ENCODE peak calls at places on chromosome 6, in seven cellular contexts. I is Panc1, F is astrocyte of the cerebellum, Y is HFF-Myc, U is Peyer's patch, O is lung, V is kidney epithelial cell. C is an unnamed sample.

GRCh38 chr6:16130932-16131387 is 2.1 kb downstream of the MYLIP start:
- DNase-seq in I (no peak), F (peak), Y (no peak), U (peak), O (peak), V (peak), C (peak)

GRCh38 chr6:109672204-109672603 is 18.8 kb downstream of the AK9 start:
- DNase-seq in I (no peak), F (no peak), Y (no peak), U (no peak), O (no peak), V (no peak), C (peak)

GRCh38 chr6:154123567-154123966 is 84.5 kb downstream of the OPRM1 start:
- DNase-seq in I (no peak), F (no peak), Y (no peak), U (no peak), O (no peak), V (no peak), C (no peak)

GRCh38 chr6:56356431-56356830 is 109.1 kb upstream of the COL21A1 start:
- DNase-seq in I (no peak), F (no peak), Y (no peak), U (no peak), O (no peak), V (no peak), C (peak)

GRCh38 chr6:16488813-16489212 is 250.4 kb downstream of the GMPR start:
- DNase-seq in I (no peak), F (no peak), Y (no peak), U (no peak), O (no peak), V (no peak), C (no peak)

GRCh38 chr6:53172468-53172803 is 23.8 kb upstream of the GCM1 start:
- DNase-seq in I (no peak), F (no peak), Y (no peak), U (no peak), O (no peak), V (no peak), C (no peak)

GRCh38 chr6:81789303-81789702 is 36.8 kb upstream of the TENT5A start:
- DNase-seq in I (no peak), F (no peak), Y (no peak), U (no peak), O (no peak), V (no peak), C (no peak)

GRCh38 chr6:116685437-116685993 is 4.5 kb downstream of the KPNA5 start:
- DNase-seq in I (no peak), F (no peak), Y (no peak), U (no peak), O (no peak), V (no peak), C (no peak)

GRCh38 chr6:119226089-119226488 is 123.5 kb downstream of the MAN1A1 start:
- DNase-seq in I (no peak), F (no peak), Y (no peak), U (no peak), O (no peak), V (peak), C (no peak)

GRCh38 chr6:96626749-96627353 is 63.9 kb downstream of the FHL5 start:
- DNase-seq in I (no peak), F (peak), Y (peak), U (no peak), O (no peak), V (no peak), C (peak)

GRCh38 chr6:72622094-72622540 is 253 bp downstream of the KCNQ5 start:
- DNase-seq in I (no peak), F (no peak), Y (no peak), U (peak), O (no peak), V (no peak), C (peak)
- TF ChIP-seq CTCF in I (peak), F (peak), Y (no peak), U (peak), O (no peak), V (no peak), C (no peak)

GRCh38 chr6:44920952-44921491 is 407.1 kb upstream of the RUNX2 start:
- DNase-seq in I (no peak), F (no peak), Y (no peak), U (no peak), O (no peak), V (peak), C (peak)
- H3K4me3 ChIP-seq in I (no peak), F (no peak), Y (no peak), U (no peak), O (no peak), V (no peak), C (no peak)

GRCh38 chr6:170289971-170290305 is 940 bp downstream of the DLL1 start:
- DNase-seq in I (no peak), F (no peak), Y (no peak), U (peak), O (no peak), V (no peak), C (no peak)

GRCh38 chr6:170290306-170291128 is at the start of gene DLL1:
- DNase-seq in I (no peak), F (no peak), Y (no peak), U (peak), O (no peak), V (no peak), C (peak)

GRCh38 chr6:170292778-170293164 is 1.9 kb upstream of the DLL1 start:
- DNase-seq in I (no peak), F (no peak), Y (no peak), U (no peak), O (no peak), V (no peak), C (no peak)

GRCh38 chr6:170292111-170292777 is 1.4 kb upstream of the DLL1 start:
- DNase-seq in I (no peak), F (no peak), Y (no peak), U (peak), O (no peak), V (no peak), C (no peak)

GRCh38 chr6:170291271-170292110 is 613 bp upstream of the DLL1 start:
- DNase-seq in I (no peak), F (no peak), Y (no peak), U (peak), O (no peak), V (no peak), C (no peak)
- TF ChIP-seq CTCF in I (no peak), F (no peak), Y (no peak), U (no peak), O (no peak), V (no peak), C (no peak)

DNA sequence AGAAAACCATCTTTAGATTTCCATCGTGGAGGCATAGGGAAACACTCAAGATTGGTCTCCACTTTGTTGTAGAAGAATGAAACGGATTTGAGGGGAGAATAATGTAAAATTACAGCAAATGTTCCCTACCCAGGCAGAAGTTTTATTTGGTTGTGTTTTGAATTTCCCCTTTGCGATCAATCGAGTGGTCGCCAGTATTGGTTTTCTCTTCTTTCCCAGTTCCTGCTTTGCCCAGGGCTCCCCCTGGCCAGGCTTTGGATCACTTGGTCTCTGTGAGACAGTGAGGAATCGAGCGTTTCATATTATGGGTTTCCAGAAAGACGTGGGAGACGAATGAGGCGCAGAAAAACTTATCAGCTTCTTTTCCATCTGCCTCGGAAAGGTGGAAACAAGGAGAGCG is 7.3 kb upstream of the TBX18 start:
- DNase-seq in I (no peak), F (no peak), Y (no peak), U (no peak), O (no peak), V (no peak), C (peak)
- H3K4me3 ChIP-seq in I (no peak), F (no peak), Y (no peak), U (no peak), O (no peak), V (no peak), C (peak)

GRCh38 chr6:47251396-47251795 is 58.3 kb downstream of the TNFRSF21 start:
- DNase-seq in I (no peak), F (no peak), Y (no peak), U (no peak), O (no peak), V (no peak), C (no peak)

GRCh38 chr6:47253136-47253535 is 56.6 kb downstream of the TNFRSF21 start:
- DNase-seq in I (no peak), F (no peak), Y (no peak), U (no peak), O (no peak), V (no peak), C (no peak)

GRCh38 chr6:47254051-47254450 is 55.7 kb downstream of the TNFRSF21 start:
- DNase-seq in I (no peak), F (no peak), Y (no peak), U (no peak), O (no peak), V (no peak), C (no peak)

GRCh38 chr6:47254906-47255305 is 54.8 kb downstream of the TNFRSF21 start:
- DNase-seq in I (no peak), F (no peak), Y (no peak), U (no peak), O (no peak), V (no peak), C (no peak)

GRCh38 chr6:47252636-47253035 is 57.1 kb downstream of the TNFRSF21 start:
- DNase-seq in I (no peak), F (no peak), Y (no peak), U (no peak), O (no peak), V (no peak), C (no peak)
- TF ChIP-seq CTCF in I (no peak), F (no peak), Y (no peak), U (no peak), O (no peak), V (no peak), C (no peak)

DNA sequence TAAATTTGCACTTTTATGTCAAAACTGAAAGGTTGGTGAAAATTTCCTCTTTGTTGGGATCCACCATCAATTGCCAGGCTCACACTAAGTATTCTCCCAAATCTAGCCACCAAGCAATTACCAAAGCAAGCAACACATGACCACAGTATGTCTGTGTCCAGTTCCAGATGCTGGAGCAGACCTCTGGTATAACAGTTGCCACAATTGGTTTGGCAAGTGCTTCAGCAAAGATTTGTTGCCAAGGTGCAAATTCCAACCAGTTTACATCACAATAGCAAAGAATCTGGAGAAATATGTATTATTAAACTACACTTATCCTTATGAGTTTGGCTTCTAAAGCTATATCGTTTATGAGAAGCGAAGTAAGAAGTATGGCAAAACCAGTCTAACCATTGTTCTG is 6.4 kb downstream of the GTF2H5 start:
- DNase-seq in I (no peak), F (peak), Y (peak), U (no peak), O (no peak), V (no peak), C (peak)
- H3K4me3 ChIP-seq in I (no peak), F (no peak), Y (no peak), U (no peak), O (no peak), V (no peak), C (no peak)

DNA sequence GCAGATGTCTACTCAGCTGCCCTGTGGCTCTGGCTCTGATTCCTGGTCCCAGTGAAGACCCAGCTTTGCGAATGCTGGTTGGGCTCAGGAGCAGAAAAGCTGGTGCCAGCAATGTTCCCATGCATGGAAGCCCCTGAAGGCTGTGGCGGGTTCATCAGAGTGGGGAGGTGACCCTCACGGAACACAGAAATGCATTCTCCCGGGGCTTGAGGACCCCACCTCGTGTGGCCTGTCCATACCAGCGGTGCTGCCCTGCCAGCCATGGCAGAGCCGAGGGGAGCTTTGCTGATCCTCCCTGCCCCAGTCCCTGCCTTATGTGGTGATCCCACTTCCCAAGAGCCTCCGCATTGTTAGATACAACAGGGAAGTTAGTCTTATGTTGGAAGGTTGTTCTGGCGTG is 157.7 kb upstream of the THBS2 start:
- DNase-seq in I (no peak), F (no peak), Y (no peak), U (no peak), O (peak), V (no peak), C (no peak)
- TF ChIP-seq CTCF in I (no peak), F (no peak), Y (no peak), U (no peak), O (no peak), V (no peak), C (no peak)

DNA sequence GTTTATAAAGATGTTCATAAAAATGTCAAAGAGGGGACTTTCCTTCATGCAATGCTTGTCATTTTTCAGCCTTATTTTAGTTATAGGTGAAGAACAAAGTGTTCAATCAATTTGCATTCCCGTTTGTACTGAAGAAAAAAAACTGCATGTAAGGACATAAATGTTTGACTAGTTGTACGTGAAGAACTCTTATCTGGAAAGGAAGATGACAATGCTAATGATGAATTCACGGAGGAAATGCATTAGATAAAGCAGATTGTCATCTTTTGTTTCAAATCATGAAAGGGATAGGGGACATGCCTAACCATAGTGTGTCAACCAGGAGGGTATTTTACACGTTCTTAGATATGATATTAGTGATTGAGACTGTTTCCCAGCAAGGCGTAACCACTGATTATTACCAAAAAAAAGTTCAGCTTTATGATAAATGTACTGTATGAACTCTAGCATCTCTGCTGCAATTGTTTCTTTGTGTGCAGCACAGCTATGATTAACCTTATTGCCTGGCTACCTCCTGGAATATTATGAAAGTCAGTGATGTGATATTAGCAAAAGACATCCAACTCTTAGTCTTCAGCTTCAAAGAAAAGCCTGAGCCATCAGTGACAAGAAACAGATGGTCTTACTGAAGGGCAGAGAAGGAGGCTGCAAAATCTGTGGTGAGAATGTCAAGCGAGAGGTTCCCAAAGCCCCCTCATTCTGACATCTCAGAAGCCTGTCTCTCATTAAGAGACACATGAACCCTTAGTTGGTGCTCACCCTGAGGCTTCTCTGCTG is 89.6 kb upstream of the TNFAIP3 start:
- DNase-seq in I (no peak), F (no peak), Y (no peak), U (no peak), O (no peak), V (no peak), C (peak)
- H3K4me3 ChIP-seq in I (no peak), F (no peak), Y (no peak), U (no peak), O (no peak), V (no peak), C (no peak)

DNA sequence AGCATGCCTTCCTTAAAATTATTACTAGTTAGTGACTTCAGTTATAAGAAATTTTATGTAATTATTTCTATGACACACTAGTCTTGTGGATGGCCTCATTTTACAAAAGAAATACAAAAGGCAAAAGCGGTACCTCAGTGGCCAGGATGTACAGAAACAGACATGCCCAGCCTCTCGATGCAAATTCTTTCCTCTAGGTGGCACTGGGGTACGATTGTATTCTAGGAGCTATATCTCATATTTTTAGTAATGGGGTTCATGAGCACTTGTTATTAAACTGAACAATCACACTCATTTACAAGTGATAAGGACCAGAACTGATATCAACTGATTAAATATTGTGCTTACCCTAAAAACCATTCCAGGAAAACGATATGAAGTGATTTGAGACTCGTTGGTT is 59.8 kb downstream of the SOD2 start:
- DNase-seq in I (no peak), F (no peak), Y (peak), U (no peak), O (no peak), V (no peak), C (peak)
- TF ChIP-seq CTCF in I (peak), F (peak), Y (peak), U (no peak), O (no peak), V (peak), C (peak)

C was measured in fibroblast of pulmonary artery.